ENCODE peak calls at places on chromosomes 6 and 20, in nine cellular contexts. B is heart left ventricle, D is psoas muscle, K is GM12878, A is astrocyte of the spinal cord, M is fibroblast of lung, O is foreskin fibroblast, P is AG04450, Q is adrenal gland. J is an unnamed sample.

GRCh38 chr6:143253630-143254029 is 192.9 kb downstream of the AIG1 start:
- DNase-seq in B (no peak), A (no peak), P (no peak), M (peak; percentile 39), O (no peak), D (no peak), K (no peak), Q (no peak), J (no peak)

GRCh38 chr6:123415844-123416468 is 220.8 kb downstream of the TRDN start:
- DNase-seq in A (peak; percentile 62), K (no peak), O (peak; percentile 1), P (peak; percentile 3), D (no peak), Q (peak; percentile 86), M (peak; percentile 70), B (peak; percentile 19), J (peak; percentile 7)

GRCh38 chr6:54970337-54970736 is 123.8 kb downstream of the FAM83B start:
- DNase-seq in M (no peak), P (no peak), Q (no peak), D (no peak), O (no peak), A (no peak), K (no peak), B (no peak), J (no peak)

GRCh38 chr6:161238076-161238869 is 35.6 kb downstream of the AGPAT4 start:
- DNase-seq in M (no peak), Q (no peak), O (no peak), A (peak; percentile 50), B (no peak), D (no peak), K (no peak), P (peak; percentile 7), J (no peak)

GRCh38 chr20:4750381-4750780 is 28.7 kb downstream of the PRND start:
- DNase-seq in M (no peak), D (no peak), A (no peak), K (no peak), B (no peak), O (no peak), P (no peak), Q (no peak), J (no peak)

GRCh38 chr20:59273699-59274380 is 26.6 kb upstream of the EDN3 start:
- DNase-seq in B (no peak), A (no peak), O (no peak), Q (no peak), K (no peak), M (no peak), D (no peak), P (no peak), J (no peak)

GRCh38 chr6:81561071-81561564 is 191.4 kb downstream of the TENT5A start:
- DNase-seq in Q (no peak), B (no peak), O (peak; percentile 32), K (no peak), A (peak; percentile 15), D (no peak), M (no peak), P (no peak), J (no peak)

GRCh38 chr6:158174514-158174913 is 6.4 kb downstream of the GTF2H5 start:
- DNase-seq in K (no peak), Q (peak; percentile 47), D (no peak), A (peak; percentile 89), P (peak; percentile 80), B (no peak), M (peak; percentile 95), O (peak; percentile 88), J (no peak)

GRCh38 chr6:39322306-39322850 is at the start of gene KCNK16:
- DNase-seq in D (no peak), B (no peak), M (no peak), P (no peak), O (no peak), K (no peak), Q (no peak), A (no peak), J (no peak)

GRCh38 chr20:47466193-47466592 is 35.5 kb upstream of the NCOA3 start:
- DNase-seq in Q (no peak), M (peak; percentile 15), A (no peak), P (no peak), B (no peak), K (no peak), O (peak; percentile 62), D (no peak), J (no peak)

GRCh38 chr6:126955621-126956020 is 162.8 kb upstream of the RSPO3 start:
- DNase-seq in Q (no peak), A (no peak), D (no peak), B (no peak), P (no peak), K (no peak), O (no peak), M (no peak), J (no peak)

GRCh38 chr6:95240514-95240913 is 336.8 kb upstream of the MANEA start:
- DNase-seq in K (no peak), P (no peak), Q (no peak), A (no peak), D (no peak), O (no peak), M (no peak), B (no peak), J (no peak)

GRCh38 chr20:45080867-45081616 is 19.9 kb downstream of the KCNS1 start:
- DNase-seq in Q (no peak), O (no peak), A (no peak), D (no peak), P (no peak), B (no peak), M (peak; percentile 56), K (no peak), J (no peak)

GRCh38 chr20:16007978-16008377 is 565.3 kb downstream of the KIF16B start:
- DNase-seq in Q (no peak), D (no peak), M (peak; percentile 2), P (no peak), B (no peak), K (no peak), A (no peak), O (no peak), J (no peak)

GRCh38 chr20:24699321-24700165 is 230.1 kb downstream of the SYNDIG1 start:
- DNase-seq in D (no peak), Q (no peak), P (no peak), A (no peak), B (peak; percentile 34), K (no peak), M (no peak), O (no peak), J (no peak)

DNA sequence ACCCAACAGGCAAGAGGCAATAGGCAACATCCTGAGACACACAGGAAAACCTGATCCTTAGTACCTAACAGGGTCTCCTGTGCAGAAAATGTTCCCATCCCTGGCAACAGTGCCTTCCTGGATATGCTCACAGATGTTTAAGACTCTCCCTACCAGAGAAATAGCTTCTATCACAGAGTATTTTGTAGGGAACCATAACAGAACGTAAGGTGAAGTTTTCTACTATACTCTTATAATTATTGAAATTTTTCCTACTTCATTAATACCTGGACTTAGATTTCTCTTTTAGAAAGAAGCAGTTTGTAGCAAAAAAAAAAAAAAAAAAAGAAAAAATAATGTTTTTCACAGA is 33.5 kb upstream of the LGSN start:
- DNase-seq in Q (no peak), K (no peak), A (no peak), B (no peak), M (no peak), D (no peak), P (no peak), O (no peak), J (no peak)
- H3K4me3 ChIP-seq in Q (no peak overlapping the region), K (peak overlapping the region; percentile 56), A (no peak overlapping the region), B (no peak overlapping the region), M (no peak overlapping the region), D (peak overlapping the region; percentile 21), P (no peak overlapping the region), O (no peak overlapping the region), J (no peak overlapping the region)

GRCh38 chr6:99348220-99348822 is 1.2 kb downstream of the FAXC start:
- DNase-seq in A (no peak), O (no peak), P (no peak), D (no peak), K (no peak), B (no peak), Q (no peak), M (no peak), J (no peak)

GRCh38 chr6:99349620-99350141 is at the start of gene FAXC:
- DNase-seq in K (no peak), B (no peak), Q (no peak), O (peak; percentile 15), D (no peak), P (no peak), M (peak; percentile 11), A (no peak), J (no peak)

GRCh38 chr6:99346595-99346994 is 2.9 kb downstream of the FAXC start:
- DNase-seq in A (no peak), K (no peak), D (no peak), P (no peak), B (no peak), Q (no peak), O (no peak), M (no peak), J (no peak)

GRCh38 chr6:99348823-99349619 is 453 bp downstream of the FAXC start:
- DNase-seq in B (no peak), P (no peak), Q (no peak), A (no peak), D (no peak), M (no peak), O (no peak), K (no peak), J (no peak)

GRCh38 chr6:99347804-99348203 is 1.7 kb downstream of the FAXC start:
- DNase-seq in O (no peak), K (no peak), A (no peak), B (no peak), M (no peak), P (no peak), Q (no peak), D (no peak), J (no peak)
- H3K4me3 ChIP-seq in O (no peak overlapping the region), K (no peak overlapping the region), A (no peak overlapping the region), B (no peak overlapping the region), M (no peak overlapping the region), P (no peak overlapping the region), Q (no peak overlapping the region), D (no peak overlapping the region), J (no peak overlapping the region)

GRCh38 chr6:145442110-145442509 is 293.2 kb downstream of the EPM2A start:
- DNase-seq in A (no peak), O (no peak), D (no peak), P (no peak), M (no peak), K (no peak), B (no peak), Q (no peak), J (no peak)

DNA sequence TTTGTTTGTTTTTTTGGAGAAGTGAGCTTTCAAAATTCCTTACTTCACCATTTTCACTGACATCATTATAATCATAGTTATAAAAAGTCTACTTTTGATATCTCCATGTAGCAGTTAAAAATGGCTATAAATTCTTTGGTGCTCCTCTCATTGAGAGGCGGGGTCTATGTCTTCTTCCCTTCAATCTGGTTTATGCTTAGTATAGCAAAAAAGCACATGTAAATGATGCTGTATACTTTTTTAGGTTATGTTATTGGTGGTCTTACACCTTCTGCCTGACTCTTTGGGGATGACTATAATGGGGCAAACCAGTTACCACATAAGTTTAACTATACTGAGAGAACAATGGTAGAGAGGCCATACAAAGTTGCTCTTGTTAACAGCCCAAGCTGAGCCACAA is 289.6 kb downstream of the EPM2A start:
- DNase-seq in K (no peak), O (no peak), B (no peak), D (no peak), M (no peak), Q (no peak), P (no peak), A (no peak), J (no peak)
- H3K4me3 ChIP-seq in K (no peak overlapping the region), O (no peak overlapping the region), B (no peak overlapping the region), D (no peak overlapping the region), M (no peak overlapping the region), Q (no peak overlapping the region), P (no peak overlapping the region), A (no peak overlapping the region), J (no peak overlapping the region)

GRCh38 chr6:12222405-12223366 is 67.5 kb upstream of the EDN1 start:
- DNase-seq in Q (no peak), M (no peak), O (no peak), P (no peak), A (no peak), B (no peak), D (no peak), K (no peak), J (no peak)
- H3K4me3 ChIP-seq in Q (no peak overlapping the region), M (no peak overlapping the region), O (no peak overlapping the region), P (no peak overlapping the region), A (no peak overlapping the region), B (no peak overlapping the region), D (no peak overlapping the region), K (no peak overlapping the region), J (no peak overlapping the region)

J was measured in kidney epithelial cell.